ENCODE peak calls at places on chromosomes 11 and 22, in five cellular contexts. N is heart left ventricle, F is psoas muscle, E is AG04450, M is uterus. H is an unnamed sample. For H3K27me3, the result is how much of the 10 kb centered on the place peaks cover.

GRCh38 chr11:96713301-96713700 is 323.5 kb downstream of the JRKL start:
- DNase-seq in N (no peak), F (no peak), E (no peak), M (no peak), H (no peak)

GRCh38 chr11:61954106-61955030 is 4.2 kb downstream of the BEST1 start:
- DNase-seq in N (no peak), F (no peak), E (no peak), M (no peak), H (no peak)

GRCh38 chr11:121553806-121554205 is 101.0 kb upstream of the SORL1-AS1 start:
- DNase-seq in N (no peak), F (no peak), E (no peak), M (no peak), H (no peak)

GRCh38 chr11:67280791-67281551 is 8.1 kb upstream of the ANKRD13D start:
- DNase-seq in N (peak), F (peak), E (no peak), M (no peak), H (peak)

GRCh38 chr22:29520851-29521250 is 32.7 kb downstream of the THOC5 start:
- DNase-seq in N (no peak), F (no peak), E (peak), M (no peak), H (no peak)

GRCh38 chr11:119782021-119782420 is 53.0 kb upstream of the NECTIN1 start:
- DNase-seq in N (no peak), F (no peak), E (no peak), M (no peak), H (no peak)

GRCh38 chr11:85977751-85978160 is 91.1 kb downstream of the PICALM start:
- DNase-seq in N (no peak), F (no peak), E (no peak), M (no peak), H (no peak)

GRCh38 chr22:41425704-41426365 is 20.8 kb downstream of the TOB2 start:
- DNase-seq in N (no peak), F (no peak), E (no peak), M (no peak), H (no peak)

GRCh38 chr22:19663821-19664325 is 50.4 kb upstream of the SEPTIN5 start:
- DNase-seq in N (peak), F (peak), E (no peak), M (peak), H (no peak)

GRCh38 chr11:113378692-113379091 is 8.9 kb upstream of the ANKK1 start:
- DNase-seq in N (no peak), F (no peak), E (no peak), M (no peak), H (no peak)

GRCh38 chr11:14376920-14377319 is 17.9 kb upstream of the RRAS2 start:
- DNase-seq in N (no peak), F (no peak), E (no peak), M (no peak), H (no peak)

GRCh38 chr22:28329582-28330073 is 350.0 kb downstream of the TTC28 start:
- DNase-seq in N (no peak), F (no peak), E (no peak), M (no peak), H (no peak)

GRCh38 chr22:25838960-25839741 is 97.2 kb downstream of the MYO18B start:
- DNase-seq in N (no peak), F (no peak), E (no peak), M (no peak), H (no peak)

GRCh38 chr11:106872246-106872645 is 146.0 kb downstream of the GUCY1A2 start:
- DNase-seq in N (no peak), F (no peak), E (no peak), M (no peak), H (no peak)

GRCh38 chr11:114953039-114953438 is 274.7 kb downstream of the NXPE2 start:
- DNase-seq in N (no peak), F (no peak), E (no peak), M (no peak), H (no peak)

GRCh38 chr11:130054966-130055365 is 14.7 kb upstream of the APLP2 start:
- DNase-seq in N (no peak), F (no peak), E (no peak), M (no peak), H (no peak)

GRCh38 chr22:20569059-20570058 is 61.9 kb downstream of the MED15 start:
- DNase-seq in N (peak), F (peak), E (peak), M (peak), H (peak)

GRCh38 chr11:116725434-116726221 is 47.2 kb downstream of the BUD13 start:
- DNase-seq in N (no peak), F (no peak), E (no peak), M (no peak), H (no peak)

GRCh38 chr11:70027451-70027850 is 50.7 kb upstream of the ANO1 start:
- DNase-seq in N (no peak), F (no peak), E (no peak), M (no peak), H (no peak)

GRCh38 chr22:30398685-30399680 is 2.2 kb downstream of the SEC14L2 start:
- DNase-seq in N (no peak), F (no peak), E (no peak), M (no peak), H (no peak)

GRCh38 chr22:36111316-36111715 is 49.2 kb downstream of the APOL3 start:
- DNase-seq in N (no peak), F (peak), E (no peak), M (no peak), H (no peak)

GRCh38 chr11:103378931-103379330 is 269.7 kb downstream of the DYNC2H1 start:
- DNase-seq in N (no peak), F (no peak), E (no peak), M (no peak), H (no peak)

GRCh38 chr11:95229199-95230053 is 1.6 kb downstream of the SESN3 start:
- DNase-seq in N (peak), F (peak), E (no peak), M (no peak), H (no peak)

GRCh38 chr22:38941488-38941987 is 15.9 kb upstream of the APOBEC3A start:
- DNase-seq in N (no peak), F (no peak), E (no peak), M (no peak), H (peak)

GRCh38 chr22:37918580-37919274 is 12.6 kb downstream of the MICALL1 start:
- DNase-seq in N (no peak), F (no peak), E (no peak), M (no peak), H (no peak)

GRCh38 chr22:37920131-37920530 is 14.0 kb downstream of the MICALL1 start:
- DNase-seq in N (no peak), F (peak), E (no peak), M (no peak), H (no peak)

GRCh38 chr22:37913233-37913721 is 7.2 kb downstream of the MICALL1 start:
- DNase-seq in N (peak), F (no peak), E (no peak), M (no peak), H (no peak)

GRCh38 chr22:37922177-37922576 is 16.1 kb downstream of the MICALL1 start:
- DNase-seq in N (no peak), F (no peak), E (no peak), M (no peak), H (no peak)

DNA sequence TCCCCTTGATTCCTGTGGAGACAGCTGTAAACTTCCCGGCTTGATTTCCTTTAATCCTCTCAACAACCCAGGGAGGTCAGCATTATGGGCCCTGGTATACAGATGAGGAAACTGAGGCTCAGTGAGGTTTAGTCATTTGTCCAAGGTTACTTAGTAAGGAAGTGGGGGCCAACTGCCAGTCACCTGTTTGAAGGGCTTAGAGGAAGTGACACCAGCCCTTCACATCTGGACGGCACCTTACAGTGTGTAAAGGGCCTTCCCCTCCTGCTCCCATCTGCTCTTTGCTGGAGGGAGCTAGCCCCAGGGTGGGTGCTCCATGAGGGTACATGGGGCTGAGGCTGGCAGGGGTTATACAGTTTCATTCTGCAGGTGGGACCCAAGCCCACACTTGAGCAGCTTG is 12.1 kb downstream of the MICALL1 start:
- DNase-seq in N (no peak), F (no peak), E (no peak), M (no peak), H (no peak)
- TF ChIP-seq CTCF in N (no peak), F (no peak), E (no peak), M (no peak), H (no peak)

DNA sequence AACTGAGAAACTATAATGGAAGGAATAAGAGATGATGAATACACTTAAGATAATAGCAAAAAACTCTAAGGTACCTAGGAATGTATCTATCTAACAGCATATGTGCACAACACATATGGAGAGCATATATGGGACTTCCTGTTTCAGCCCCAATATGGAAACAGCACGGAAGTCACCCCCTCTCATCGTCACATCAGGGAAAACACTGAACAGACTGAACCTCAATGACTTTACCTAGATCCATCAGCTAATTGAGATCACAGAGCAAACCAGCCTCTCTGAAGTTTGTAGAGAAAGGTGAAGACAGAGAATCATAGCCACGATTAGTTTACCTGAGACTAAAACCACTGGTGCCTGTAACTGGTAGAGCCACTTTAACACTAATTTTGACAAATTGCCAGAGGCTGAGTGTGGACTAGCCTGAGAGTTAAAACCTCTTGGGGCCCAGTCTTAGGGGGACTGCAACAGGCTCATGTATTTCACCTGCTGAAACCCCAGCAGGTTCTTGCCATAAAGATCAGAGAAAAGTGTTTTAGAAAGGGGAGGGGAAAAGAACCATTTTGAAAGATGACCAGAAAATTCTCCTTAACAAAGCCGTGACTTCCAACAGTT is 722.6 kb downstream of the TBC1D22A start:
- DNase-seq in N (no peak), F (no peak), E (no peak), M (no peak), H (no peak)
- H3K4me3 ChIP-seq in N (no peak), F (no peak), E (no peak), M (no peak), H (no peak)

GRCh38 chr11:128666397-128666796 is 27.5 kb upstream of the FLI1 start:
- DNase-seq in N (no peak), F (no peak), E (no peak), M (no peak), H (no peak)
- H3K27me3 ChIP-seq in N (under half), F (under half), E (under half), M (under half), H (under half)

GRCh38 chr11:13114566-13115465 is 105.7 kb downstream of the RASSF10 start:
- DNase-seq in N (no peak), F (no peak), E (no peak), M (no peak), H (no peak)
- TF ChIP-seq CTCF in N (no peak), F (no peak), E (no peak), M (no peak), H (peak)

DNA sequence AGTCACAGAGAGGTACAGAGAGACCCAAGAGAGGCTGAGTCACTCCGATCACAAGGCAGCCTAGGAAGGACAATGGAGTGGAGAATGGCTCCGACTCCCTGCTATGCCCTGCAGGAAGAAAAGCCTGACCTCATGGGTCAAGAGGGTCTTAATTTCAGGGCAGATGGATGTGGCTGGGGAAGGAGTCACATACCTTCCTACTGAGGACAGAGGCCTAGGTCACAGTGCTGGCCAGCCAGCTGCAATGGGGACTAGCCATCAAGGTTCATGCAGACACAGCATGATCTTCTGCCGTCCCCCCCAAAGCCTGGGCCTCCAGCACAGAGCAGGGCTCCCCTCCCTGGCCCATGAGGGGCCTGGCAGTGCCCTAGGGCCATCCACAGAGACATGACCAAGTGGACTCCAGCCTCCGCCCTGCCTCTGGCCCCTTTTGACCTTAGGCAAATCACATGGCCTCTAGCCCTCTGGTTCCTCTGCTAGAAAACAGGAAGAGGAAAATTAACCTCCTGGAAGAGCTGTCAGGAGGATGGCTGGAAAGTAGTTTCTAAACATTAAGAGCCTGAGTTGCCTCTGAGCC is 1.8 kb downstream of the ARRB1 start:
- DNase-seq in N (peak), F (peak), E (no peak), M (no peak), H (no peak)
- H3K4me3 ChIP-seq in N (peak), F (peak), E (peak), M (no peak), H (no peak)

DNA sequence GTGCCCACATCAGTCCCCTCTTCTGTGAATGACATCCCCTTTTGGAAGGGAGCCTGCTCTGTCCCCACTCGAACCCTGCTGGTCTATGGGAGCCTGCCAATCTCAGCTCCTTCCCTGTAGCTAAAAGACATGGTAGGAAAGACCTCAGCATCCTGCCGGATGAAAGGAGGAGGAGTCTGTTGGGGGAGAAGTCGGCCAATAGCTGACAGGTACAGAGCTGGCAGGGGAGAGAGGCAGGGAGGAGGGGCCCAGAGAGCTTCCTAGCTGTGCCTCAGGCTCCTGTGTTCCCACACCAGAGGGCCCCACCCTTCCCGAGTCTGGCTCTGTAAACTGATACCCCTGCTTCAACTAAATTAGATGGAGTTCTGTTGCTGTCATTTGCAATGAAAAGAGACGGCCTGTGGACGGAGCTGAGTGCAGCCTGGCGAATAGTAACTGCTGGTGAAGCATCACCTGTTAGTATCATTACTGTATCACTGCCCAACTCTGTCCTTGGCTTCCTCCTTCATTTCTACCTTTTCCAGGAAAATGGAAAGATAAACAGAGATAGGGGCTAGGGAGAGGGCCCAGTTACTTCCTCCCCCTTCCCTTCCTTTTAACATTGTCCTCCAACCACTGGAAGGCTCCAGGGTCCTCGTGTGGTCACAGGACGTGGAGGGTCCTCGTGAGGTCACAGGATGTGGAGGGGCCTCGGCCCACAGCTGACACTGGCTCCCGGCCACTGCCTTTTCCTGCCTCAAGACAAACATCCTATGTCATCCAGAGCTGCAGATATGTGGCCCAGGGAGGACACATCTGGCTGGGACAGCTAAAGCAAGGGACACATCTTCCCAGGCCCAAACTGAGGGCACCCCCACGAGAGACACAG is 15.1 kb downstream of the FXYD6 start:
- DNase-seq in N (peak), F (peak), E (no peak), M (peak), H (no peak)
- H3K27me3 ChIP-seq in N (under half), F (under half), E (under half), M (under half), H (under half)